ENCODE peak calls at places on chromosome 5, in seven cellular contexts. One of them, this sample, is unnamed.

GRCh38 chr5:97044057-97044456 is 98.4 kb downstream of the LIX1 start:
- DNase-seq in CD8-positive, alpha-beta T cell: no peak
- DNase-seq in IMR-90: peak; percentile 18
- DNase-seq in cardiac muscle cell: peak; percentile 59
- DNase-seq in Peyer's patch: no peak
- DNase-seq in kidney epithelial cell: no peak
- DNase-seq in breast epithelium: no peak
- DNase-seq in this sample: no peak

GRCh38 chr5:124438390-124439380 is 307.8 kb downstream of the ZNF608 start:
- DNase-seq in CD8-positive, alpha-beta T cell: no peak
- DNase-seq in IMR-90: no peak
- DNase-seq in breast epithelium: no peak
- DNase-seq in Peyer's patch: peak; percentile 34
- DNase-seq in cardiac muscle cell: no peak
- DNase-seq in kidney epithelial cell: no peak
- DNase-seq in this sample: no peak

GRCh38 chr5:136014049-136014516 is 14.7 kb upstream of the TGFBI start:
- DNase-seq in cardiac muscle cell: no peak
- DNase-seq in CD8-positive, alpha-beta T cell: no peak
- DNase-seq in kidney epithelial cell: no peak
- DNase-seq in IMR-90: no peak
- DNase-seq in breast epithelium: no peak
- DNase-seq in Peyer's patch: no peak
- DNase-seq in this sample: no peak

GRCh38 chr5:173963867-173964429 is 25.0 kb upstream of the C5orf47 start:
- DNase-seq in CD8-positive, alpha-beta T cell: no peak
- DNase-seq in cardiac muscle cell: no peak
- DNase-seq in Peyer's patch: no peak
- DNase-seq in IMR-90: no peak
- DNase-seq in kidney epithelial cell: no peak
- DNase-seq in breast epithelium: peak; percentile 36
- DNase-seq in this sample: peak; percentile 58

GRCh38 chr5:148561712-148562365 is 92.5 kb downstream of the HTR4 start:
- DNase-seq in breast epithelium: no peak
- DNase-seq in IMR-90: no peak
- DNase-seq in cardiac muscle cell: no peak
- DNase-seq in Peyer's patch: no peak
- DNase-seq in kidney epithelial cell: no peak
- DNase-seq in CD8-positive, alpha-beta T cell: no peak
- DNase-seq in this sample: no peak

GRCh38 chr5:116897291-116897690 is 322.7 kb upstream of the SEMA6A start:
- DNase-seq in breast epithelium: no peak
- DNase-seq in CD8-positive, alpha-beta T cell: no peak
- DNase-seq in IMR-90: no peak
- DNase-seq in Peyer's patch: no peak
- DNase-seq in kidney epithelial cell: no peak
- DNase-seq in cardiac muscle cell: no peak
- DNase-seq in this sample: no peak

GRCh38 chr5:149834246-149834855 is 104.2 kb downstream of the PPARGC1B start:
- DNase-seq in IMR-90: peak; percentile 91
- DNase-seq in cardiac muscle cell: peak; percentile 85
- DNase-seq in Peyer's patch: peak; percentile 31
- DNase-seq in kidney epithelial cell: peak; percentile 78
- DNase-seq in CD8-positive, alpha-beta T cell: peak; percentile 31
- DNase-seq in breast epithelium: peak; percentile 46
- DNase-seq in this sample: peak; percentile 51

GRCh38 chr5:132228241-132229035 is 785 bp upstream of the P4HA2 start:
- DNase-seq in IMR-90: no peak
- DNase-seq in kidney epithelial cell: no peak
- DNase-seq in breast epithelium: no peak
- DNase-seq in CD8-positive, alpha-beta T cell: no peak
- DNase-seq in Peyer's patch: peak; percentile 11
- DNase-seq in cardiac muscle cell: no peak
- DNase-seq in this sample: no peak

GRCh38 chr5:98556707-98557106 is 216.8 kb upstream of the RGMB start:
- DNase-seq in CD8-positive, alpha-beta T cell: no peak
- DNase-seq in breast epithelium: no peak
- DNase-seq in IMR-90: peak; percentile 61
- DNase-seq in kidney epithelial cell: no peak
- DNase-seq in cardiac muscle cell: no peak
- DNase-seq in Peyer's patch: no peak
- DNase-seq in this sample: no peak

GRCh38 chr5:23507278-23507685 is at the start of gene PRDM9:
- DNase-seq in cardiac muscle cell: no peak
- DNase-seq in Peyer's patch: no peak
- DNase-seq in kidney epithelial cell: peak; percentile 7
- DNase-seq in CD8-positive, alpha-beta T cell: no peak
- DNase-seq in breast epithelium: peak; percentile 59
- DNase-seq in IMR-90: no peak
- DNase-seq in this sample: no peak

GRCh38 chr5:159052282-159053011 is 47.3 kb downstream of the EBF1 start:
- DNase-seq in cardiac muscle cell: no peak
- DNase-seq in Peyer's patch: peak; percentile 64
- DNase-seq in IMR-90: no peak
- DNase-seq in breast epithelium: no peak
- DNase-seq in kidney epithelial cell: no peak
- DNase-seq in CD8-positive, alpha-beta T cell: no peak
- DNase-seq in this sample: no peak

GRCh38 chr5:159050408-159051091 is 49.2 kb downstream of the EBF1 start:
- DNase-seq in IMR-90: peak; percentile 32
- DNase-seq in CD8-positive, alpha-beta T cell: no peak
- DNase-seq in cardiac muscle cell: no peak
- DNase-seq in Peyer's patch: no peak
- DNase-seq in breast epithelium: no peak
- DNase-seq in kidney epithelial cell: no peak
- DNase-seq in this sample: no peak

GRCh38 chr5:159048298-159048697 is 51.4 kb downstream of the EBF1 start:
- DNase-seq in cardiac muscle cell: no peak
- DNase-seq in kidney epithelial cell: no peak
- DNase-seq in IMR-90: no peak
- DNase-seq in CD8-positive, alpha-beta T cell: no peak
- DNase-seq in breast epithelium: no peak
- DNase-seq in Peyer's patch: no peak
- DNase-seq in this sample: no peak

GRCh38 chr5:159051431-159052281 is 48.1 kb downstream of the EBF1 start:
- DNase-seq in cardiac muscle cell: peak; percentile 76
- DNase-seq in Peyer's patch: peak; percentile 62
- DNase-seq in IMR-90: no peak
- DNase-seq in breast epithelium: no peak
- DNase-seq in kidney epithelial cell: no peak
- DNase-seq in CD8-positive, alpha-beta T cell: no peak
- DNase-seq in this sample: no peak

DNA sequence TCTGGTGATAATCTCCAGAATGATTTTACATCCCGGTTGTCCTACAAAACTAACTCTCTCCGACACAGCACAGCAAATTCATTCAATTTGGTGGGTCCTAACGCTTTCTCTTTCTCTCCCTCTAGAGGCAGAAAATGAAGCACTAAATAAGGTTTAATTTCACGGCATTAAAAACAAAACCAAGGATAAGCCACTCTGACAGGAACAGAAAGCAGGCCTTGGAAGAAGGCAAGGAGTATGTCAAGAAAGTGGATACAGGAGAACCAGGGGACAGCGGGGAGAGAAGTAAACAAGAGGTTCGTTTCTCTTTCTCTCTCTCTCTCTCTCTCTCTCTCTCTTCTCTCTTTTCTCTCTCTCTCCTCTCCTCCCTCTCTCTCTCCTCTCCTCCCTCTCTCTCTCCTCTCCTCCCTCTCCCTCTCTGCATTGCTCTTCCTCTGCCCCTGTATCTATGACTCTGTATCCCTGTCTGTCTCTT is 49.8 kb downstream of the EBF1 start:
- DNase-seq in cardiac muscle cell: no peak
- DNase-seq in CD8-positive, alpha-beta T cell: no peak
- DNase-seq in breast epithelium: no peak
- DNase-seq in kidney epithelial cell: no peak
- DNase-seq in Peyer's patch: no peak
- DNase-seq in IMR-90: peak; percentile 57
- DNase-seq in this sample: no peak
- TF ChIP-seq CTCF in cardiac muscle cell: peak; percentile 64
- TF ChIP-seq CTCF in CD8-positive, alpha-beta T cell: no peak
- TF ChIP-seq CTCF in breast epithelium: peak; percentile 21
- TF ChIP-seq CTCF in kidney epithelial cell: peak; percentile 36
- TF ChIP-seq CTCF in Peyer's patch: no peak
- TF ChIP-seq CTCF in IMR-90: peak; percentile 49
- TF ChIP-seq CTCF in this sample: peak; percentile 40

GRCh38 chr5:55232194-55232984 is 1.0 kb downstream of the CCNO start:
- DNase-seq in kidney epithelial cell: no peak
- DNase-seq in breast epithelium: no peak
- DNase-seq in IMR-90: no peak
- DNase-seq in CD8-positive, alpha-beta T cell: no peak
- DNase-seq in Peyer's patch: no peak
- DNase-seq in cardiac muscle cell: peak; percentile 43
- DNase-seq in this sample: no peak

GRCh38 chr5:55234171-55234700 is 828 bp upstream of the CCNO start:
- DNase-seq in IMR-90: peak; percentile 19
- DNase-seq in kidney epithelial cell: no peak
- DNase-seq in CD8-positive, alpha-beta T cell: no peak
- DNase-seq in breast epithelium: no peak
- DNase-seq in cardiac muscle cell: peak; percentile 33
- DNase-seq in Peyer's patch: no peak
- DNase-seq in this sample: no peak

GRCh38 chr5:55231476-55232193 is 1.8 kb downstream of the CCNO start:
- DNase-seq in breast epithelium: no peak
- DNase-seq in CD8-positive, alpha-beta T cell: no peak
- DNase-seq in cardiac muscle cell: peak; percentile 46
- DNase-seq in kidney epithelial cell: no peak
- DNase-seq in IMR-90: no peak
- DNase-seq in Peyer's patch: no peak
- DNase-seq in this sample: no peak

GRCh38 chr5:55231029-55231475 is 2.4 kb downstream of the CCNO start:
- DNase-seq in CD8-positive, alpha-beta T cell: no peak
- DNase-seq in IMR-90: peak; percentile 30
- DNase-seq in cardiac muscle cell: no peak
- DNase-seq in kidney epithelial cell: no peak
- DNase-seq in Peyer's patch: no peak
- DNase-seq in breast epithelium: no peak
- DNase-seq in this sample: no peak

DNA sequence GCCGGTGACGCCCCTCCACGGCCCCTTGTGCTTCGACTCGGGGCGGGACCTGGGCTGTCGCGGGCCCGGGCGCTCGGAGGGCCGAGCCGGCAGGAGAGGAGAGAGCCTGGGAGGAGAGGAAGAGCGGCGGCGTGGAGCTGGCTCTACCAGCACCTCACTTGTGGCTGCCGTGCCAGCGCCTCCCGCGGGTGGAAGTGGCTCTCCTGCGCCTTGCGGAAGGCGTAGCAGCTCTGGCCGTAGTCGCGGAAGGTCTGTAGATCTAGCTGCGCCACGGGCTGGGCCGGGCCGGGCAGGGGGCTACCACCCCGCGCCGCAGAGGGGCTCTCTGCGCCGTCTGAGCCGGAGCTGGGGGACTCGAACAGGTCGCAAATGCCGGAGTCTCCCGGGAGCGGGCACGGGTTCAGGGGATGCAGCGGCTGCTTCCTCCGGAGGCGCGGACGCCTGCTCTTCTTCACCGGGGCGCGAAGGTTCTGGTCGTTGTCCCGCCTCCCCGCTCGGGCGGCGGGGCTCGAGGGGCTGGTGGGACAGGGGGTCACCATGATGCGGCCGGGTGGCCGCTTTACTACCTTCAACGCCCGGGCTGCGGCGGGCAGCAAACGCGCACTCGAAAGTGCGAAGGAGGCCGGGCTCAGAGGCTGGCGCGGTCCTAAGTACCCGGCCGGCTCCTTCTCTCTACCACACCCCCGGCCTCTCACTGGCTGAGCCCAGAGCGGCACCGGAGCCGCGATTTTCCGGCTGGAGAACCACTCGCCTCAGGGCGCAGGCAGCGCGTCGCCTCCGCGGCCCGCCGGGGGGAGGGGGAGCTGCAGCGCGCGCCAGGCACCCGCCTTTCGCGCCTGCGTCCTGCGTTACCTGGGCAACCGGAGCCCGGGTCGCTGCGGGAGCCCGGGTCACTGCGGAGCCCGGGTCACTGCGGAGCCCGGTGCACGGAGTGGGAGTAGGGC is at the start of gene CCNO:
- DNase-seq in breast epithelium: peak; percentile 52
- DNase-seq in kidney epithelial cell: no peak
- DNase-seq in cardiac muscle cell: peak; percentile 90
- DNase-seq in CD8-positive, alpha-beta T cell: no peak
- DNase-seq in Peyer's patch: peak; percentile 35
- DNase-seq in IMR-90: peak; percentile 66
- DNase-seq in this sample: peak; percentile 53
- H3K27me3 ChIP-seq in breast epithelium: peaks cover 22% of the 10 kb centered on the region
- H3K27me3 ChIP-seq in kidney epithelial cell: peaks cover 21% of the 10 kb centered on the region
- H3K27me3 ChIP-seq in cardiac muscle cell: peaks cover 100% of the 10 kb centered on the region
- H3K27me3 ChIP-seq in CD8-positive, alpha-beta T cell: peaks cover 60% of the 10 kb centered on the region
- H3K27me3 ChIP-seq in Peyer's patch: no peaks in the 10 kb centered on the region
- H3K27me3 ChIP-seq in IMR-90: peaks cover 77% of the 10 kb centered on the region
- H3K27me3 ChIP-seq in this sample: peaks cover 44% of the 10 kb centered on the region

GRCh38 chr5:77376624-77377023 is 115.5 kb downstream of the WDR41 start:
- DNase-seq in IMR-90: no peak
- DNase-seq in Peyer's patch: no peak
- DNase-seq in CD8-positive, alpha-beta T cell: no peak
- DNase-seq in kidney epithelial cell: no peak
- DNase-seq in cardiac muscle cell: no peak
- DNase-seq in breast epithelium: no peak
- DNase-seq in this sample: no peak

GRCh38 chr5:77380636-77381035 is 111.5 kb downstream of the WDR41 start:
- DNase-seq in CD8-positive, alpha-beta T cell: no peak
- DNase-seq in cardiac muscle cell: no peak
- DNase-seq in IMR-90: no peak
- DNase-seq in Peyer's patch: no peak
- DNase-seq in kidney epithelial cell: no peak
- DNase-seq in breast epithelium: no peak
- DNase-seq in this sample: no peak

GRCh38 chr5:77379558-77380061 is 112.5 kb downstream of the WDR41 start:
- DNase-seq in cardiac muscle cell: no peak
- DNase-seq in Peyer's patch: no peak
- DNase-seq in kidney epithelial cell: no peak
- DNase-seq in breast epithelium: no peak
- DNase-seq in CD8-positive, alpha-beta T cell: no peak
- DNase-seq in IMR-90: no peak
- DNase-seq in this sample: no peak

GRCh38 chr5:77369566-77369965 is 122.5 kb downstream of the WDR41 start:
- DNase-seq in kidney epithelial cell: no peak
- DNase-seq in cardiac muscle cell: no peak
- DNase-seq in IMR-90: no peak
- DNase-seq in CD8-positive, alpha-beta T cell: no peak
- DNase-seq in breast epithelium: no peak
- DNase-seq in Peyer's patch: no peak
- DNase-seq in this sample: no peak

DNA sequence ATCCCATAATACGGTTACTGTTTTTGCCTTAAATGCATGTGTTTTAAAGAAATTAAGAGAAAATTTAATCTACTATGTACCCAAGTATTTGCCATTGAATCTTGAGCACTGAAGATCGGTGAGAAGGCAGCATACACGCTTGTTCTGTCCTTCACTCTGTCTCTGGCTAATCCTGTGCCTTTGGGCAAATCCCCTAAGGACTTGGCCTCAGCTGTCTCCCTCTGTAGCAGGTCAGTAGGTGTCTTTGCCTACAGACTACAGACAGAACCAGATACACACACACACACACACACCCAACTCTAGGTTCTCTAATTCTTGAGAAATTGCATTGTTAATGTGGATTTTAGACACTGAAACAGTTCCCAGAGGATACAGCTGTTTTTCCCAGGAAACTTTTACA is 117.4 kb downstream of the WDR41 start:
- DNase-seq in Peyer's patch: no peak
- DNase-seq in breast epithelium: no peak
- DNase-seq in IMR-90: no peak
- DNase-seq in kidney epithelial cell: no peak
- DNase-seq in cardiac muscle cell: no peak
- DNase-seq in CD8-positive, alpha-beta T cell: no peak
- DNase-seq in this sample: no peak
- TF ChIP-seq CTCF in Peyer's patch: no peak
- TF ChIP-seq CTCF in breast epithelium: no peak
- TF ChIP-seq CTCF in IMR-90: no peak
- TF ChIP-seq CTCF in kidney epithelial cell: no peak
- TF ChIP-seq CTCF in cardiac muscle cell: no peak
- TF ChIP-seq CTCF in CD8-positive, alpha-beta T cell: no peak
- TF ChIP-seq CTCF in this sample: no peak

GRCh38 chr5:37086466-37087178 is 162.6 kb downstream of the CPLANE1 start:
- DNase-seq in IMR-90: peak; percentile 76
- DNase-seq in CD8-positive, alpha-beta T cell: no peak
- DNase-seq in breast epithelium: no peak
- DNase-seq in Peyer's patch: no peak
- DNase-seq in cardiac muscle cell: no peak
- DNase-seq in kidney epithelial cell: peak; percentile 9
- DNase-seq in this sample: no peak
- H3K27me3 ChIP-seq in IMR-90: no peaks in the 10 kb centered on the region
- H3K27me3 ChIP-seq in CD8-positive, alpha-beta T cell: no peaks in the 10 kb centered on the region
- H3K27me3 ChIP-seq in breast epithelium: no peaks in the 10 kb centered on the region
- H3K27me3 ChIP-seq in Peyer's patch: no peaks in the 10 kb centered on the region
- H3K27me3 ChIP-seq in cardiac muscle cell: no peaks in the 10 kb centered on the region
- H3K27me3 ChIP-seq in kidney epithelial cell: no peaks in the 10 kb centered on the region
- H3K27me3 ChIP-seq in this sample: no peaks in the 10 kb centered on the region

This sample was measured in DND-41.